ENCODE peak calls at places on chromosomes 7 and 10, in five cellular contexts. One of them, this sample, is unnamed.

GRCh38 chr7:71131256-71131752 is 640 bp upstream of the GALNT17 start:
- DNase-seq in breast epithelium: no peak
- DNase-seq in tibial nerve: peak
- DNase-seq in GM12865: no peak
- DNase-seq in LoVo: no peak
- DNase-seq in this sample: peak

GRCh38 chr10:23981520-23982309 is 227.2 kb upstream of the KIAA1217 start:
- DNase-seq in LoVo: no peak
- DNase-seq in tibial nerve: no peak
- DNase-seq in breast epithelium: no peak
- DNase-seq in GM12865: no peak
- DNase-seq in this sample: no peak

GRCh38 chr7:28986028-28986427 is 27.9 kb upstream of the TRIL start:
- DNase-seq in GM12865: no peak
- DNase-seq in LoVo: no peak
- DNase-seq in breast epithelium: peak
- DNase-seq in tibial nerve: no peak
- DNase-seq in this sample: no peak

GRCh38 chr7:3065724-3066143 is 22.1 kb upstream of the CARD11 start:
- DNase-seq in GM12865: peak
- DNase-seq in breast epithelium: no peak
- DNase-seq in LoVo: no peak
- DNase-seq in tibial nerve: no peak
- DNase-seq in this sample: no peak

GRCh38 chr10:43846187-43846680 is 197.6 kb upstream of the ZNF32 start:
- DNase-seq in GM12865: peak
- DNase-seq in tibial nerve: no peak
- DNase-seq in LoVo: no peak
- DNase-seq in breast epithelium: no peak
- DNase-seq in this sample: no peak

GRCh38 chr7:151796091-151796870 is 80.6 kb downstream of the PRKAG2 start:
- DNase-seq in tibial nerve: no peak
- DNase-seq in GM12865: no peak
- DNase-seq in breast epithelium: no peak
- DNase-seq in LoVo: peak
- DNase-seq in this sample: no peak

GRCh38 chr7:127632276-127632910 is 14.5 kb upstream of the PAX4 start:
- DNase-seq in LoVo: no peak
- DNase-seq in GM12865: no peak
- DNase-seq in tibial nerve: no peak
- DNase-seq in breast epithelium: no peak
- DNase-seq in this sample: no peak

GRCh38 chr10:113630929-113631533 is 32.8 kb downstream of the NRAP start:
- DNase-seq in tibial nerve: no peak
- DNase-seq in LoVo: no peak
- DNase-seq in GM12865: no peak
- DNase-seq in breast epithelium: no peak
- DNase-seq in this sample: no peak

GRCh38 chr10:68826764-68827591 is at the start of gene STOX1:
- DNase-seq in GM12865: peak
- DNase-seq in tibial nerve: no peak
- DNase-seq in breast epithelium: peak
- DNase-seq in LoVo: peak
- DNase-seq in this sample: peak

GRCh38 chr7:44461387-44461786 is 29.1 kb downstream of the NUDCD3 start:
- DNase-seq in GM12865: peak
- DNase-seq in LoVo: no peak
- DNase-seq in tibial nerve: no peak
- DNase-seq in breast epithelium: no peak
- DNase-seq in this sample: no peak

GRCh38 chr10:104349623-104350142 is 4.0 kb upstream of the CFAP58 start:
- DNase-seq in breast epithelium: no peak
- DNase-seq in LoVo: peak
- DNase-seq in GM12865: peak
- DNase-seq in tibial nerve: peak
- DNase-seq in this sample: no peak

GRCh38 chr7:30478349-30479228 is at the start of gene NOD1:
- DNase-seq in LoVo: peak
- DNase-seq in GM12865: peak
- DNase-seq in tibial nerve: peak
- DNase-seq in breast epithelium: peak
- DNase-seq in this sample: peak

GRCh38 chr10:91153508-91153907 is 67.0 kb upstream of the PCGF5 start:
- DNase-seq in GM12865: no peak
- DNase-seq in breast epithelium: no peak
- DNase-seq in LoVo: no peak
- DNase-seq in tibial nerve: no peak
- DNase-seq in this sample: no peak

GRCh38 chr10:3720228-3721019 is 64.6 kb downstream of the KLF6 start:
- DNase-seq in tibial nerve: peak
- DNase-seq in breast epithelium: no peak
- DNase-seq in GM12865: peak
- DNase-seq in LoVo: no peak
- DNase-seq in this sample: no peak

GRCh38 chr10:69666756-69667155 is 36.7 kb downstream of the FAM241B start:
- DNase-seq in breast epithelium: no peak
- DNase-seq in tibial nerve: no peak
- DNase-seq in LoVo: no peak
- DNase-seq in GM12865: no peak
- DNase-seq in this sample: no peak

GRCh38 chr7:154899893-154900292 is 103.0 kb downstream of the PAXIP1 start:
- DNase-seq in GM12865: no peak
- DNase-seq in LoVo: no peak
- DNase-seq in tibial nerve: no peak
- DNase-seq in breast epithelium: no peak
- DNase-seq in this sample: no peak

GRCh38 chr10:34156781-34157425 is 658.2 kb downstream of the PARD3 start:
- DNase-seq in tibial nerve: no peak
- DNase-seq in LoVo: no peak
- DNase-seq in breast epithelium: no peak
- DNase-seq in GM12865: no peak
- DNase-seq in this sample: no peak

GRCh38 chr10:34102237-34102673 is 712.8 kb downstream of the PARD3 start:
- DNase-seq in GM12865: no peak
- DNase-seq in LoVo: no peak
- DNase-seq in breast epithelium: no peak
- DNase-seq in tibial nerve: peak
- DNase-seq in this sample: no peak

This sample was measured in NCI-H1105 treated with DMSO at 0.1 percent for 48 hours.